ENCODE peak calls at places on chromosomes 11 and 22, in four cellular contexts. U is K562, G is HepG2, D is GM12878. J is an unnamed sample.

GRCh38 chr11:3093281-3094191 is 36.3 kb upstream of the CARS1 start:
- DNase-seq in U (peak), G (peak), D (no peak), J (peak)

GRCh38 chr11:134518616-134519389 is 106.8 kb upstream of the B3GAT1 start:
- DNase-seq in U (no peak), G (no peak), D (no peak), J (peak)

GRCh38 chr11:44651535-44652130 is 75.1 kb upstream of the TSPAN18 start:
- DNase-seq in U (no peak), G (no peak), D (no peak), J (no peak)

GRCh38 chr22:42364641-42365336 is 67.4 kb downstream of the NFAM1 start:
- DNase-seq in U (no peak), G (no peak), D (no peak), J (no peak)

GRCh38 chr22:20981787-20982562 is at the start of gene LZTR1:
- DNase-seq in U (peak), G (peak), D (peak), J (peak)

GRCh38 chr11:113314389-113315301 is at the start of gene TTC12:
- DNase-seq in U (peak), G (peak), D (peak), J (peak)

GRCh38 chr11:130202818-130203671 is 43.5 kb downstream of the ST14 start:
- DNase-seq in U (no peak), G (no peak), D (no peak), J (no peak)

GRCh38 chr11:83648610-83649467 is 362.7 kb upstream of the CCDC90B start:
- DNase-seq in U (no peak), G (peak), D (no peak), J (no peak)

GRCh38 chr11:126157326-126158030 is 54.0 kb downstream of the RPUSD4 start:
- DNase-seq in U (no peak), G (no peak), D (no peak), J (no peak)

GRCh38 chr11:14237333-14237988 is 121.5 kb downstream of the RRAS2 start:
- DNase-seq in U (no peak), G (no peak), D (peak), J (no peak)

GRCh38 chr11:64007160-64007628 is 21.0 kb downstream of the OTUB1 start:
- DNase-seq in U (no peak), G (no peak), D (no peak), J (peak)

GRCh38 chr22:36197065-36197440 is 4.6 kb downstream of the APOL4 start:
- DNase-seq in U (peak), G (no peak), D (no peak), J (peak)

GRCh38 chr22:44815099-44816070 is 63.0 kb downstream of the ARHGAP8 start:
- DNase-seq in U (no peak), G (no peak), D (no peak), J (no peak)

GRCh38 chr11:86698634-86699033 is 26.2 kb upstream of the ME3 start:
- DNase-seq in U (no peak), G (no peak), D (no peak), J (no peak)

GRCh38 chr11:92528051-92528450 is 303.4 kb downstream of the FAT3 start:
- DNase-seq in U (no peak), G (no peak), D (no peak), J (no peak)
- TF ChIP-seq TCF7 in U (no peak), G (no peak), D (no peak), J (no peak)

DNA sequence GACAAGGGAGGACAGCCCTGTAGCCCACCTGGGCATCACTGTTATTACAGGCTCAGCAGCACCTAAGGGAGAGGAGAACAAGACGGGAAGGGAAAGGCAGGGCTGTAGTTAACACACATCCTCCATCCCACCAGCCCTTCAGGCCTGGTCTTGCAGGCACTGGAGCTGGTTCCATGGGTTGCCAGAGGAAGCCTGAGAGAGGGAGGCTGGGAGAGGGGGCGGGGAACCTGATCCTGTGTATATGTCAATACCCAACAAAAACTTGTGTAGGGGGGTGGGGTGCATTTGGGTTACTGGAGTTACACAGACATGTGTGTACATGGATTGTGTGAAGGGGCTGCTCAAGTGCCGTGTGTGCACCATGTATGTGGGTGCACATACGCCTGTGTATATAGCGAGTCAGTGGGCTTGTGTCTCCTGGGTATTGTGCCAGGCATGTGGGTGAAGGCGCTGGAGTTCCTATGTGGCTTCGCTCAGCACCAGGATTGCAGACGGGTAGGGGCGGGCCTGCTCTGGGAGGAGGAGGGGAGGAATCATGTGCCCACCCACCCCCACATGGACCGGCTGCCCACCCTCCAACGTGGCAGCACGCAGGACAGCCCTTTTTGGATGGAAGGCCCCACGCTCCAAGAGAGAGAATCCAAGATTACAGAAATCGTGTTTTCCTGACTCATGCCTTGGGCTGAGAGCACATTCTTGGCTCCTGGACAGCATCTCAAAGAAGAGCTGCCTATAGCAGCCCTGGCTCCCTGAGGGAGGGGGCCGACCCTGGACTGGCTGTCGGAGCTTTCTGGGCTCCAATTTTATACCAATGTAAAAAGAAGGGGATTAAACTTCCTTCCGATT is 4.2 kb upstream of the SERPINH1 start:
- DNase-seq in U (no peak), G (no peak), D (no peak), J (no peak)
- TF ChIP-seq TCF7 in U (no peak), G (no peak), D (no peak), J (no peak)

GRCh38 chr22:38218661-38219331 is 17.0 kb downstream of the MAFF start:
- DNase-seq in U (no peak), G (peak), D (no peak), J (peak)
- TF ChIP-seq TCF7 in U (no peak), G (no peak), D (no peak), J (no peak)

DNA sequence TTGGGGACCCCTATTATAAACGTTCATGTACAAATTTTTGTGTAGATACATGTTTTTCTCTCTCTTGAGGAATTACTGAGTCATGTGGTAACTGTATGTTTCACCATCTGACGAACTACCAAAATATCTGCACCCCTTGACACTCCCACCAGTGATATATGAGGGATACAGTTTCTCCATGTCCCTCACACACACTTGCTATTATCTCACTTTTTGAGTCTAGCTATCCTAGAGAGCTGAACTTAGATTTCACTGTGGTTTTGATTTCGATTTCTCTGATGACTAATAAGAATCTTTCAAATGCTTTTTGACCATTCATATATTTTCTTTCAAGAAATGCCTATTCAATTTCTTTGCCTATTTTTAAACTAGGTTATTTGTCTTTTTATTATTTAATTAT is 200.2 kb downstream of the PGR start:
- DNase-seq in U (no peak), G (no peak), D (no peak), J (no peak)
- TF ChIP-seq TCF7 in U (no peak), G (no peak), D (no peak), J (no peak)